ENCODE peak calls at places on chromosomes 16 and 17, in seven cellular contexts. O is gastrocnemius medialis, Y is suprapubic skin, Z is heart right ventricle, W is right lobe of liver, D is tibial artery, J is breast epithelium. V is an unnamed sample. For H3K36me3 and H3K4me1, the result is how much of the 10 kb centered on the place peaks cover.

GRCh38 chr17:30969989-30970680 is 704 bp upstream of the RNF135 start:
- DNase-seq in O (no peak), Y (no peak), Z (no peak), W (no peak), D (peak), J (peak), V (no peak)

GRCh38 chr17:35977509-35977908 is 3.8 kb downstream of the CCL16 start:
- DNase-seq in O (no peak), Y (no peak), Z (no peak), W (no peak), D (no peak), J (no peak), V (no peak)

GRCh38 chr16:12315330-12316138 is 339.0 kb downstream of the SNX29 start:
- DNase-seq in O (no peak), Y (no peak), Z (no peak), W (peak), D (no peak), J (no peak), V (no peak)

GRCh38 chr16:57446530-57447141 is 549 bp downstream of the CIAPIN1 start:
- DNase-seq in O (peak), Y (no peak), Z (no peak), W (peak), D (no peak), J (no peak), V (no peak)

GRCh38 chr16:83953796-83954576 is 946 bp downstream of the OSGIN1 start:
- DNase-seq in O (no peak), Y (no peak), Z (no peak), W (no peak), D (no peak), J (no peak), V (no peak)

GRCh38 chr17:49548506-49549310 is 27.0 kb upstream of the NXPH3 start:
- DNase-seq in O (no peak), Y (peak), Z (peak), W (no peak), D (no peak), J (no peak), V (no peak)

GRCh38 chr16:2196162-2196980 is at the start of gene CASKIN1:
- DNase-seq in O (no peak), Y (no peak), Z (no peak), W (no peak), D (no peak), J (no peak), V (no peak)

GRCh38 chr17:27762527-27763305 is 37.6 kb downstream of the NOS2 start:
- DNase-seq in O (no peak), Y (no peak), Z (no peak), W (no peak), D (no peak), J (no peak), V (no peak)

GRCh38 chr16:73418746-73419145 is 370.8 kb upstream of the ZFHX3 start:
- DNase-seq in O (no peak), Y (no peak), Z (no peak), W (no peak), D (no peak), J (no peak), V (no peak)

GRCh38 chr17:74437702-74438101 is 5.8 kb downstream of the GPRC5C start:
- DNase-seq in O (no peak), Y (no peak), Z (no peak), W (no peak), D (no peak), J (no peak), V (no peak)
- TF ChIP-seq CTCF in O (peak), Y (peak), Z (peak), W (peak), D (peak), J (peak), V (peak)

GRCh38 chr16:31080035-31080629 is 5.9 kb downstream of the ZNF646 start:
- DNase-seq in O (no peak), Y (no peak), Z (no peak), W (peak), D (no peak), J (no peak), V (no peak)

GRCh38 chr16:31079342-31079944 is 5.2 kb downstream of the ZNF646 start:
- DNase-seq in O (no peak), Y (no peak), Z (no peak), W (no peak), D (no peak), J (no peak), V (no peak)

GRCh38 chr16:31081428-31082351 is 7.1 kb downstream of the PRSS53 start:
- DNase-seq in O (no peak), Y (no peak), Z (no peak), W (peak), D (no peak), J (no peak), V (no peak)

GRCh38 chr16:31082368-31083045 is 6.2 kb downstream of the PRSS53 start:
- DNase-seq in O (no peak), Y (no peak), Z (no peak), W (no peak), D (no peak), J (no peak), V (no peak)

DNA sequence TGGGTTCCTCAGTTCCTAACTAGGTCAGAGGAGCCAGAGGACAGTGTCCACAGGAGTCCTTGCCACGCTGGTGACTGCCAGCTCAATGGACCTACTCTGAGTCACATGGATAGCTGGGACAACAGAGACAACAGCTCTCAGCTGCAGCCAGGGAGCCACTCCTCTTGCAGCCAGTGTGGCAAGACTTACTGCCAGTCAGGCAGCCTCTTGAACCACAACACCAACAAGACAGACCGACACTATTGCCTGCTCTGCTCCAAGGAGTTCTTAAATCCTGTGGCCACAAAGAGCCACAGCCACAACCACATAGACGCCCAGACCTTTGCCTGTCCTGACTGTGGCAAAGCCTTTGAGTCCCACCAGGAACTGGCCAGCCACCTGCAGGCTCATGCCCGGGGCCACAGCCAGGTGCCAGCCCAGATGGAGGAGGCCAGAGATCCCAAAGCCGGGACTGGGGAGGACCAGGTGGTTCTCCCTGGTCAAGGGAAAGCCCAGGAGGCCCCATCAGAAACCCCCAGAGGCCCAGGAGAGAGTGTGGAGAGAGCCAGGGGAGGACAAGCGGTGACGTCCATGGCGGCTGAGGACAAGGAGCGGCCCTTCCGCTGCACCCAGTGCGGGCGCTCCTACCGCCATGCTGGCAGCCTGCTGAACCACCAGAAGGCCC is 6.7 kb downstream of the ZNF646 start:
- DNase-seq in O (no peak), Y (no peak), Z (no peak), W (no peak), D (no peak), J (no peak), V (no peak)
- H3K36me3 ChIP-seq in O (under half), Y (half or more), Z (half or more), W (under half), D (half or more), J (under half), V (half or more)

DNA sequence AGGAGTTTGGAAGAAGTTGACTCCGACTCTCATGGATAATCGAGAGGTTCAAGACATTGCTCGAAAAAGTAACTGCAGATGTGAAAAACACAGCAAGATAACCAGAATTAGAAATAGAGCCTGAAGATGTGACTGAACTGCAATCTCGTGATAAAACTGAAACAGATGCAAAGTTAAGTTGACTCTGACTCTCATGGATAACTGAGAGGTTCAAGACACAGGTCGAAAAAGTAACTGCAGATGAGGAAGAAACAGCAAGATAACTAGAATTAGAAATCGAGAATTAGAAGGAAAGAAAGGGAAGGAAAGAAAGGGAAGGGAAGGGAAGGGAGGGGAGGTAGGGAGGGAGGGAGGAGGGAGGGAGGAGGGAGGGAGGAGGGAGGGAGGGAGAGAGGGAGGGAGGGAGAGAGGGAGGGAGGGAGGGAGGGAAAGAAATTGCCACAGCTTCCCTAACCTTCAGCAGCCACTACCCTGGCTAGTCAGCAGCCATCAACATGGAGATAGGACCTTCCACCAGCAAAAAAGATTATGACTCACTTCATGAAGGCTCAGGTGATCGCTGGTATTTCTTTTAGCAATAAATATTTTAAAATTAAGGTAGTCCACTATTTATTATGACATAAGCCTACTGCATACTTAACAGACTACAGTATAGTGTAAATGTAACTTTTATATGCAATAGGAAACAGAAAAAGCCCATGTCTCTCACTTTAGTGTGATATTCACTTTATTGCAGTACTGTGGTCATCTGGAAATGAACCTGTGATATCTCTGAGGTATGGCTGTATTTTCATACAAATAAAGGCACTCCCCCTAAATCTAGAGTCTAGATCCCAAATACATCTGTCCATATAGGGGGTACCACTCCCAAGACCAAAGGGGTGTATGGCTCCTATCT is 68.3 kb downstream of the KANSL1 start:
- DNase-seq in O (no peak), Y (no peak), Z (no peak), W (no peak), D (no peak), J (no peak), V (no peak)
- H3K4me1 ChIP-seq in O (half or more), Y (under half), Z (half or more), W (under half), D (under half), J (under half), V (half or more)

GRCh38 chr17:50691550-50692447 is 15.9 kb downstream of the ANKRD40 start:
- DNase-seq in O (no peak), Y (no peak), Z (no peak), W (no peak), D (no peak), J (no peak), V (no peak)
- TF ChIP-seq CTCF in O (no peak), Y (no peak), Z (no peak), W (no peak), D (no peak), J (no peak), V (no peak)

GRCh38 chr16:8848231-8848938 is 20.4 kb downstream of the CARHSP1 start:
- DNase-seq in O (no peak), Y (no peak), Z (no peak), W (no peak), D (peak), J (no peak), V (no peak)
- H3K36me3 ChIP-seq in O (under half), Y (under half), Z (half or more), W (under half), D (under half), J (under half), V (under half)

GRCh38 chr17:75459590-75460267 is 3.3 kb downstream of the TMEM94 start:
- DNase-seq in O (peak), Y (no peak), Z (no peak), W (no peak), D (no peak), J (peak), V (no peak)

GRCh38 chr17:75459246-75459589 is 2.8 kb downstream of the TMEM94 start:
- DNase-seq in O (peak), Y (no peak), Z (no peak), W (no peak), D (no peak), J (no peak), V (no peak)

GRCh38 chr17:75463612-75464011 is 7.2 kb downstream of the TMEM94 start:
- DNase-seq in O (no peak), Y (no peak), Z (no peak), W (no peak), D (no peak), J (no peak), V (no peak)

GRCh38 chr17:75457047-75457654 is 716 bp downstream of the TMEM94 start:
- DNase-seq in O (no peak), Y (no peak), Z (peak), W (peak), D (no peak), J (no peak), V (no peak)

DNA sequence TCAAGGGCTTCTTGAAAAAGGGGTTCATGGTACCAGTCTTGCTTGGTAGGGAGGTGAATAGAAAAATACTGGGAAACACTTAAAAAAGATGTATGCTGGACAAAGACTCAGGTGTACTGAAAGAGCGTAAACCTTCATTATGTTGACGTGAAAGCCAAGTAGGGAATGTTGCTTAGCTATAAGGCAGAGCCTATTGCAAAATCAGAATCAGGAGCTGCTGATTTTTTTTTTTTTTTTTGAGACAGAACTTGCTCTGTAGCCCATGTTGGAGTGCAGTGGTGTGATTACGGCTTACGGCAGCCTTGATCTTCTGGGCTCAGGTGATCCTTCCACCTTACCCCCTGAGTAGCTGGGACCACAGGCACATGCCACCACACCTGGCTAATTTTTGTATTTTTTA is 3.9 kb downstream of the TMEM94 start:
- DNase-seq in O (no peak), Y (no peak), Z (no peak), W (no peak), D (no peak), J (no peak), V (no peak)
- H3K4me1 ChIP-seq in O (under half), Y (under half), Z (under half), W (under half), D (under half), J (under half), V (under half)

DNA sequence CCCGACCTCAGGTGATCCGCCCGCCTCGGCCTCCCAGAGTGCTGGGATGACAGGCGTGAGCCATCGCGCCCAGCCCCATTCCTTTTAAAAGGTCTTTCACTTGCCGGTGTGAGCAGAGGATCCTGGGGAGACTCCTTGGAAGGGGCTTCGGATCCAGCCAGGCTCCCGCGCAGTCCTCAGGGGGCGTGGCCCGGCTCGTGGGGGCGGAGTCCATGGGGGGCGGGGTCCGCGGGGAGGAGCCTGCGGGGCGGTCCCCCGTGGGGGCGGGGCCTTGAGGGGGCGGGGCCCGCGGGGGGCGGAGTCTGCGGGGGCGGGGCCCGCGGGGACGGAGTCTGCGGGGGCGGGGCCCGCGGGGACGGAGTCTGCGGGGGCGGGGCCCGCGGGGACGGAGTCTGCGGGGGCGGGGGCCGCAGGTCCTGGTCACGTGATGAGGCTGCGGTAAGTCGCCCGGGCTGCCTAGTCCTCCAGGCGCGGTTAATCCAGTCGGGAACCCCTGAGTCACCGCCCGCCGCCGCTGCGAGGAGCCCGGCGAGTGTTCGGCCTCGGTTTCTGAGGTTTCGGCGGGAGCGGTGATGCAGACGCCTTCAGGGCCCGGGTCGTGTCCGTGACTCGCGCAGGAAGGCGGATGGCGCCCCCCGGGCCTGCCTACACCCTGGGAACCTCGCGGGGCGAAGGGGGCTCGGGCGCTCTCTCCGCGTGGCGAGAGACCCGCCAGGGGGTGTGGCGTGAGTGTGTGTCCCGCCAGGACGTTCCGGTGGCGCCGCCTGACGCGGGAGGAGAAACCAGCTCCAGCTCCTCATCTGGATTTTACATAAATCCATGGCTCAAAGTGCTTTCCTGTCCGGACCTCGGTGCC is 23.6 kb upstream of the ABR start:
- DNase-seq in O (peak), Y (peak), Z (peak), W (peak), D (peak), J (no peak), V (no peak)
- TF ChIP-seq CTCF in O (no peak), Y (no peak), Z (peak), W (peak), D (no peak), J (no peak), V (no peak)

GRCh38 chr17:81550830-81551457 is 1.2 kb downstream of the FAAP100 start:
- DNase-seq in O (no peak), Y (no peak), Z (peak), W (peak), D (peak), J (no peak), V (no peak)
- H3K36me3 ChIP-seq in O (under half), Y (under half), Z (half or more), W (under half), D (under half), J (under half), V (under half)

DNA sequence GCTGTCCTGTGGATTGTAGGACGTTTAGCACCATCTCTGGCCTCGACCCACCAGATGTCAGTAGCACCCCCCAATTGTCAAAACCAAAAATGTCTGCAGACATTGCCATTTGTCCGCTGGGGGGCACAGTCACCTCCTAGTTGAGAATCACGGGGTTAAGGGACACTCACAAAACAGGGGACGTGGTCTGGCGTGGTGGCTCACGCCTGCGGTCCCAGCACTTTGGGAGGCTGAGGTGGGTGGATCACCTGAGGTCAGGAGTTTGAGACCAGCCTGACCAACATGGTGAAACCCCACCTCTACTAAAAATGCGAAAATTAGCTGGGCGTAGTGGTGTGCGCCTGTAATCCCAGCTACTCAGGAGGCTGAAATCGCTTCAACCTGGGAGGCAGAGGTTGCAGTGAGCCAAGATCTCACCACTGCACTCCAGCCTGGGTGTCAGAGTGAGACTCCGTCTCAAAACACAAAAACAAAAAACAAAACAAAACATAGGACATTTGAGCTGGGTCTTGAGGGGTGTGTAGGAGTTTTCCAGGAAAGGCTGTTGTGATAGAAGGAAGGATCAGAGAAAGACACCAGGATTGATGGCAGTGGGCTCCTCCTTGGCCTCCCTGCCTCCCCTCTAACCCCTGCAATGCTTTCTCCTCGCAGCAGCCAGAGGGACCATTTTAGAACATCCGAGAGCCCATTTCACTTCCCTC is 171.8 kb upstream of the GSE1 start:
- DNase-seq in O (no peak), Y (no peak), Z (no peak), W (no peak), D (no peak), J (no peak), V (no peak)
- H3K4me1 ChIP-seq in O (under half), Y (under half), Z (under half), W (under half), D (under half), J (under half), V (under half)

GRCh38 chr17:45784293-45784582 is at the start of gene CRHR1:
- DNase-seq in O (no peak), Y (no peak), Z (no peak), W (no peak), D (no peak), J (no peak), V (no peak)

GRCh38 chr17:45785373-45786193 is 1.5 kb downstream of the CRHR1 start:
- DNase-seq in O (no peak), Y (no peak), Z (no peak), W (no peak), D (no peak), J (no peak), V (no peak)

GRCh38 chr17:45784583-45785372 is 658 bp downstream of the CRHR1 start:
- DNase-seq in O (no peak), Y (peak), Z (peak), W (peak), D (no peak), J (no peak), V (no peak)

GRCh38 chr17:45782889-45783592 is 1.1 kb upstream of the CRHR1 start:
- DNase-seq in O (no peak), Y (no peak), Z (no peak), W (no peak), D (no peak), J (no peak), V (no peak)

GRCh38 chr17:45783593-45784292 is 377 bp upstream of the CRHR1 start:
- DNase-seq in O (no peak), Y (no peak), Z (no peak), W (no peak), D (no peak), J (no peak), V (no peak)
- TF ChIP-seq CTCF in O (no peak), Y (no peak), Z (no peak), W (no peak), D (no peak), J (no peak), V (no peak)

V was measured in thoracic aorta.